ENCODE peak calls at places on chromosomes 4 and X, in five cellular contexts. R, N, C, L and T are unnamed samples. For H3K27me3, the result is how much of the 10 kb centered on the place peaks cover.

GRCh38 chr4:156475322-156475721 is 496.3 kb downstream of the PDGFC start:
- DNase-seq in R (no peak), N (no peak), C (no peak), L (peak), T (peak)

GRCh38 chr4:113636438-113636818 is 125.1 kb downstream of the CAMK2D start:
- DNase-seq in R (no peak), N (no peak), C (no peak), L (no peak), T (no peak)

GRCh38 chr4:118032691-118033090 is 1.6 kb upstream of the NDST3 start:
- DNase-seq in R (no peak), N (no peak), C (peak), L (peak), T (peak)

GRCh38 chr4:173257732-173258717 is 76.1 kb downstream of the HMGB2 start:
- DNase-seq in R (peak), N (no peak), C (peak), L (peak), T (no peak)

GRCh38 chr4:156764145-156764544 is 207.5 kb downstream of the PDGFC start:
- DNase-seq in R (no peak), N (no peak), C (no peak), L (no peak), T (no peak)

GRCh38 chrX:134006484-134007161 is 21.2 kb upstream of the GPC3 start:
- DNase-seq in R (no peak), N (no peak), C (no peak), L (peak), T (no peak)

GRCh38 chr4:76740866-76741662 is 156.9 kb downstream of the SOWAHB start:
- DNase-seq in R (no peak), N (no peak), C (no peak), L (no peak), T (no peak)

GRCh38 chr4:14532436-14532835 is 469.8 kb upstream of the CPEB2 start:
- DNase-seq in R (no peak), N (no peak), C (no peak), L (no peak), T (no peak)

GRCh38 chr4:124061413-124061812 is 651.1 kb downstream of the ANKRD50 start:
- DNase-seq in R (no peak), N (no peak), C (no peak), L (peak), T (no peak)

GRCh38 chr4:105196523-105197145 is 50.0 kb downstream of the TET2 start:
- DNase-seq in R (no peak), N (no peak), C (no peak), L (peak), T (no peak)

GRCh38 chr4:15779336-15779735 is 1.2 kb downstream of the CD38 start:
- DNase-seq in R (peak), N (peak), C (peak), L (peak), T (peak)

GRCh38 chrX:22110729-22111494 is 78.8 kb downstream of the PHEX start:
- DNase-seq in R (no peak), N (no peak), C (no peak), L (peak), T (no peak)

GRCh38 chr4:98663226-98664006 is 5.0 kb upstream of the TSPAN5 start:
- DNase-seq in R (no peak), N (no peak), C (no peak), L (peak), T (no peak)

GRCh38 chr4:2913168-2913567 is 50.0 kb downstream of the NOP14 start:
- DNase-seq in R (no peak), N (no peak), C (no peak), L (no peak), T (no peak)

GRCh38 chr4:153152453-153153338 is 51.5 kb upstream of the TRIM2 start:
- DNase-seq in R (peak), N (no peak), C (peak), L (no peak), T (no peak)

GRCh38 chrX:136185409-136186022 is 38.2 kb downstream of the FHL1 start:
- DNase-seq in R (no peak), N (no peak), C (peak), L (no peak), T (no peak)

GRCh38 chrX:47129157-47129878 is 15.2 kb downstream of the NDUFB11 start:
- DNase-seq in R (peak), N (peak), C (peak), L (peak), T (peak)

GRCh38 chrX:24153175-24153795 is 3.8 kb downstream of the ZFX start:
- DNase-seq in R (no peak), N (no peak), C (peak), L (no peak), T (no peak)
- H3K4me3 ChIP-seq in R (no peak), N (peak), C (peak), L (no peak), T (no peak)

GRCh38 chrX:16137416-16138107 is 14.2 kb downstream of the GRPR start:
- DNase-seq in R (no peak), N (no peak), C (no peak), L (no peak), T (no peak)

GRCh38 chrX:16143968-16144367 is 20.6 kb downstream of the GRPR start:
- DNase-seq in R (no peak), N (no peak), C (no peak), L (no peak), T (no peak)

GRCh38 chrX:16138108-16138427 is 14.7 kb downstream of the GRPR start:
- DNase-seq in R (no peak), N (no peak), C (no peak), L (no peak), T (no peak)

GRCh38 chrX:16140983-16141382 is 17.6 kb downstream of the GRPR start:
- DNase-seq in R (no peak), N (no peak), C (no peak), L (no peak), T (no peak)

GRCh38 chrX:16140448-16140847 is 17.1 kb downstream of the GRPR start:
- DNase-seq in R (no peak), N (no peak), C (no peak), L (no peak), T (no peak)
- H3K27me3 ChIP-seq in R (under half), N (under half), C (under half), L (under half), T (under half)

GRCh38 chr4:150664935-150665334 is 83.0 kb downstream of the MAB21L2 start:
- DNase-seq in R (no peak), N (no peak), C (peak), L (peak), T (peak)

GRCh38 chr4:150673793-150674192 is 91.8 kb downstream of the MAB21L2 start:
- DNase-seq in R (no peak), N (no peak), C (no peak), L (no peak), T (no peak)

DNA sequence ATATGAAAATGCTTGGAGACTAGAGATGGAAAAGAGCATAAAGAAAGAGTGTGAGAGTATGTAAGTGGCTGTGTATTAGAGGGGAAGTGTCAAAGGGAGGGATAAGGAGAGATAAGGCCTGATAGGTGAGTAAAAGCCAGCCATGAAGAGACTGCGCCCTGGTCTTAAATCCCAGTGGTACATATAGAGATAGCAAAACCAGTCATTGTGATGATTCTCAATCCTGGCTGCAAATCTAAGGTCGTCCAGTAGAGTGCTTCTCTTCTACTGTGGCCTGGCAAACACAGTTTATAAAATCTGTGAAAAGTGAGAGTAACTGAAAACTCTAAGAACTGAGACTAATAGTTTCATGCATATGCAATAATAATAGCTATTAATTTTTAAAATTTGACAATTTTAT is 86.9 kb downstream of the MAB21L2 start:
- DNase-seq in R (no peak), N (no peak), C (no peak), L (no peak), T (no peak)
- TF ChIP-seq CTCF in R (no peak), N (no peak), C (no peak), L (no peak), T (no peak)

DNA sequence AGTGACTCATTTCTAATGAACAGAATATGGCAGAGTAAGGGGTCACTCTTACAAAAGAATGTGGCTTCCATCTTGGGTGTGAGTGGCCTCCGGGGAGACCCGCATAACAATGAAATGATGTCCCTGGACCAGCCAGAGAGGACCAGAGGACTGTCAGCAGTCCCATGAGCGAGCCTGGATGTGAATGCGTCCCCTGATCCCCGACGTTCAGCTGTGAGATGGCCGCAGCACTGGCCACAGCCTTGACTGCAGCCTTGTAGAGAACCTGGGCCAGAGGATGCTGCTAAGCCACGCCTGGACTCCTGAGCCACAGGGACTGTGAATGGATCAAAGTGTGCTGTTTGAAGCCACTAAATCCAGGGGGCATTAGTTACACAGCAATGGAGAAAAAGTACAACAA is 53.8 kb downstream of the MTNR1A start:
- DNase-seq in R (no peak), N (no peak), C (no peak), L (no peak), T (no peak)
- H3K4me3 ChIP-seq in R (no peak), N (no peak), C (no peak), L (no peak), T (no peak)

DNA sequence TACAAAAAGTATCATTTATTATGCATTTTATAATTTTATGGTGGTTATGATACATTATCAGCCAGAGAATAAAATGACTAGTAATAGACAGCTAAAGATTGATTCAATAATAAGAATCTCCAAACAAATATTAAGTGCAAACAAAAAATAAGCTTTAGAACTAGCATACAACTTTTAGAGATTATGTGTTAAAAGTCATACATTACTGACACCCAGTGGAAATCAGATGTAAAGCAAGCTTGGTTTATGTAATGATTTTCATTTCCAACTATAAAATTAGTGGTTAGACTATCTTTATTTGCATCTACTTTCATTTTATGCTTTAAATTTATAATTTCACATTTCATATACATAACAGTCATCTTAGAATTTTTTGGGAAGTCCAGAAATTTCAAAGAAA is 57.7 kb downstream of the IL13RA2 start:
- DNase-seq in R (no peak), N (no peak), C (no peak), L (peak), T (no peak)
- H3K27me3 ChIP-seq in R (under half), N (under half), C (under half), L (under half), T (under half)

DNA sequence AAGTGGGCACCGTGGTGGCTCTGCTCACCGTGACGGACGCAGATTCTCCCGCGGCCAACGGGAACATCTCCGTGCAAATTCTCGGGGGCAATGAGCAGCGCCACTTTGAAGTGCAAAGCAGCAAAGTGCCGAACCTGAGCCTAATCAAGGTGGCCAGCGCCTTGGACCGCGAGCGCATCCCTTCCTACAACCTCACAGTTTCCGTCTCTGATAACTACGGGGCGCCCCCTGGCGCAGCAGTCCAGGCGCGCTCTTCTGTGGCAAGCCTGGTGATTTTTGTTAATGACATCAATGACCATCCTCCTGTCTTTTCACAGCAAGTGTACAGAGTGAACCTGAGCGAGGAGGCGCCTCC is 2.7 kb downstream of the FAT4 start:
- DNase-seq in R (no peak), N (peak), C (no peak), L (peak), T (no peak)
- TF ChIP-seq CTCF in R (no peak), N (peak), C (no peak), L (peak), T (peak)

GRCh38 chr4:139762715-139763114 is 97.1 kb downstream of the MGST2 start:
- DNase-seq in R (no peak), N (no peak), C (no peak), L (no peak), T (no peak)

GRCh38 chr4:139764192-139764591 is 98.6 kb downstream of the MGST2 start:
- DNase-seq in R (no peak), N (peak), C (no peak), L (no peak), T (no peak)

GRCh38 chr4:139764686-139765085 is 99.1 kb downstream of the MGST2 start:
- DNase-seq in R (no peak), N (peak), C (no peak), L (no peak), T (no peak)

GRCh38 chr4:139763668-139764067 is 98.0 kb downstream of the MGST2 start:
- DNase-seq in R (no peak), N (peak), C (no peak), L (no peak), T (no peak)

DNA sequence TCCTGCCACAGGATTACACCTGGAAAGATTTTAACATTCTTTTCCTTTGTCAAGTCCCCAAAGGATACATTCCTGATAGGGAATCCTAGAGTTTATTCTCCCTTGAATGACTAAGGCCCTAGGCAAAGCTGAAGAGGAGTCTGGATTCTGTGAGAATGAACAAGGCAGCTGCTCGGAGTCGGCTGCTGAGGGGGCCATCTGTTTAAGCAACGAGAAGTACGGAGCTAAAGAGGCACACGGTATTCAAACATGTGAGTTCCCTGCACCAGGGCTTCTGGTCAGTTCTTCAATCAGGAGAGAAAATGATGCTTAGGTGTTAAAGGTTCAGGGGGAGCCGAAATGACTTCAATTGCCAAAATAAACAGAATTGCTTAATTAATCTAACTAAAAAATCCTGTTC is 97.6 kb downstream of the MGST2 start:
- DNase-seq in R (no peak), N (peak), C (no peak), L (no peak), T (no peak)
- H3K4me3 ChIP-seq in R (no peak), N (peak), C (no peak), L (no peak), T (no peak)